ENCODE peak calls at places on chromosomes 5 and 9, in nine cellular contexts. G, O, Y, B, W, X, P, N and E are unnamed samples.

GRCh38 chr9:76395381-76395780 is 1.2 kb upstream of the RFK start:
- DNase-seq in W (peak), Y (no peak), B (no peak), O (no peak), G (no peak), X (no peak), P (no peak), N (no peak), E (no peak)

GRCh38 chr9:97046228-97046627 is 7.3 kb upstream of the CTSV start:
- DNase-seq in O (no peak), W (no peak), X (peak), N (no peak), Y (no peak), G (peak), B (no peak), P (no peak), E (peak)

GRCh38 chr5:94793816-94794198 is 175.3 kb downstream of the SLF1 start:
- DNase-seq in O (peak), P (peak), G (peak), Y (no peak), W (no peak), N (no peak), B (peak), X (peak), E (no peak)

GRCh38 chr9:109852561-109852960 is 72.6 kb downstream of the PALM2AKAP2 start:
- DNase-seq in X (no peak), Y (no peak), W (no peak), P (no peak), N (no peak), B (no peak), O (no peak), G (peak), E (no peak)

GRCh38 chr5:177124486-177124991 is 9.0 kb upstream of the NSD1 start:
- DNase-seq in G (no peak), O (no peak), B (no peak), Y (no peak), X (no peak), P (peak), N (peak), W (no peak), E (no peak)

GRCh38 chr5:157306690-157307089 is 40.8 kb downstream of the CYFIP2 start:
- DNase-seq in N (no peak), G (no peak), P (no peak), O (no peak), Y (no peak), W (no peak), X (no peak), B (no peak), E (no peak)

GRCh38 chr9:115786321-115786720 is 367.3 kb upstream of the PAPPA start:
- DNase-seq in N (no peak), B (no peak), G (no peak), Y (no peak), X (peak), O (peak), W (no peak), P (no peak), E (no peak)

GRCh38 chr5:119411935-119412623 is 40.2 kb upstream of the HSD17B4 start:
- DNase-seq in G (peak), O (peak), N (peak), W (peak), B (peak), X (peak), P (peak), Y (peak), E (no peak)

GRCh38 chr5:53397845-53398244 is 82.6 kb upstream of the FST start:
- DNase-seq in Y (no peak), X (peak), G (peak), B (peak), N (peak), P (no peak), O (peak), W (no peak), E (no peak)

GRCh38 chr9:137215196-137215986 is 6.6 kb downstream of the RNF208 start:
- DNase-seq in Y (no peak), W (no peak), B (no peak), P (no peak), O (no peak), G (no peak), X (no peak), N (no peak), E (no peak)

GRCh38 chr9:129765764-129766317 is 13.0 kb upstream of the PTGES start:
- DNase-seq in W (no peak), G (no peak), O (no peak), B (no peak), N (no peak), X (no peak), P (no peak), Y (no peak), E (no peak)

GRCh38 chr9:77726814-77727213 is 78.7 kb upstream of the GNA14 start:
- DNase-seq in O (no peak), W (no peak), B (no peak), Y (no peak), P (no peak), N (no peak), G (no peak), X (no peak), E (no peak)

GRCh38 chr9:126564128-126564527 is 49.6 kb upstream of the LMX1B start:
- DNase-seq in G (no peak), B (no peak), X (peak), Y (no peak), N (peak), O (no peak), P (no peak), W (no peak), E (no peak)

GRCh38 chr9:129987047-129987446 is 55.9 kb downstream of the FNBP1 start:
- DNase-seq in N (no peak), X (no peak), Y (no peak), G (no peak), B (no peak), O (no peak), W (no peak), P (peak), E (no peak)

GRCh38 chr5:132054697-132055440 is 5.6 kb upstream of the IL3 start:
- DNase-seq in Y (peak), P (peak), W (peak), O (no peak), G (no peak), B (no peak), N (no peak), X (no peak), E (no peak)